ENCODE peak calls at places on chromosome 2, in seven cellular contexts. P, Q, A, D, L, E and K are unnamed samples.

GRCh38 chr2:232332940-232333259 is 45.7 kb upstream of the ALPP start:
- DNase-seq in P (no peak), Q (no peak), D (no peak), E (peak; percentile 47), L (no peak), A (no peak), K (peak; percentile 53)

GRCh38 chr2:57842531-57842930 is 204.1 kb upstream of the VRK2 start:
- DNase-seq in D (no peak), E (no peak), A (no peak), L (no peak), P (no peak), Q (no peak), K (no peak)

GRCh38 chr2:160358051-160358450 is 135.6 kb downstream of the RBMS1 start:
- DNase-seq in E (no peak), P (no peak), Q (no peak), D (no peak), L (no peak), A (peak; percentile 45), K (no peak)

GRCh38 chr2:136238552-136239346 is 120.8 kb upstream of the CXCR4 start:
- DNase-seq in L (no peak), E (no peak), D (no peak), Q (no peak), P (peak; percentile 38), A (no peak), K (no peak)

GRCh38 chr2:156826342-156826933 is 390.3 kb downstream of the GPD2 start:
- DNase-seq in P (no peak), E (no peak), Q (no peak), A (peak; percentile 67), D (no peak), L (no peak), K (no peak)

GRCh38 chr2:232331071-232331470 is 47.5 kb upstream of the ALPP start:
- DNase-seq in L (no peak), P (no peak), Q (peak; percentile 77), A (no peak), D (peak; percentile 55), E (peak; percentile 43), K (peak; percentile 86)

GRCh38 chr2:55923091-55923977 is at the start of gene EFEMP1:
- DNase-seq in Q (peak; percentile 53), E (peak; percentile 86), A (peak; percentile 66), L (no peak), D (peak; percentile 82), P (no peak), K (peak; percentile 78)

GRCh38 chr2:55887906-55888625 is 35.5 kb downstream of the EFEMP1 start:
- DNase-seq in A (peak; percentile 64), Q (no peak), E (no peak), P (no peak), D (no peak), L (no peak), K (no peak)